ENCODE peak calls at places on chromosomes 2 and 18, in eight cellular contexts. G is dorsolateral prefrontal cortex; U is NCI-H446 treated with DMSO at 0.1 percent for 48 hours; A is activated CD4-positive, alpha-beta T cell treated with anti-CD3 and anti-CD28 coated beads, Interleukin-2, amount 10 ng/mL, durations not matched to agents 24 days and 14 days; X is cerebellar cortex; W is GM18507; N is NCI-H1105 treated with DMSO at 0.1 percent for 48 hours; J is head of caudate nucleus. I is an unnamed sample.

GRCh38 chr2:64210816-64211215 is 66.6 kb upstream of the PELI1 start:
- DNase-seq in X (no peak), A (no peak), W (no peak), N (peak), G (no peak), J (no peak), U (no peak), I (no peak)

GRCh38 chr2:241011751-241012510 is 13.5 kb downstream of the SNED1 start:
- DNase-seq in W (no peak), J (no peak), A (no peak), N (no peak), U (no peak), X (no peak), G (no peak), I (no peak)

GRCh38 chr2:138209009-138209408 is 244.7 kb downstream of the HNMT start:
- DNase-seq in A (no peak), N (no peak), W (no peak), U (no peak), G (no peak), X (no peak), J (no peak), I (no peak)

GRCh38 chr2:12928197-12928596 is 211.5 kb downstream of the TRIB2 start:
- DNase-seq in U (no peak), N (no peak), G (no peak), J (no peak), X (no peak), W (no peak), A (no peak), I (no peak)

GRCh38 chr2:201127570-201127969 is 11.6 kb downstream of the CFLAR start:
- DNase-seq in A (peak), W (no peak), G (no peak), N (no peak), J (no peak), X (peak), U (peak), I (peak)

GRCh38 chr2:10775831-10776230 is 36.8 kb downstream of the PDIA6 start:
- DNase-seq in N (no peak), U (no peak), G (no peak), A (no peak), W (no peak), J (no peak), X (no peak), I (no peak)

GRCh38 chr2:38505779-38506178 is 96.9 kb downstream of the HNRNPLL start:
- DNase-seq in J (no peak), A (no peak), U (no peak), G (no peak), W (no peak), N (no peak), X (no peak), I (no peak)

GRCh38 chr2:38293152-38293865 is 83.8 kb downstream of the ATL2 start:
- DNase-seq in W (no peak), U (no peak), J (no peak), G (no peak), A (no peak), X (no peak), N (no peak), I (no peak)

GRCh38 chr18:74796928-74797576 is 199.4 kb downstream of the ZNF407 start:
- DNase-seq in G (no peak), U (peak), N (peak), W (peak), J (no peak), X (peak), A (no peak), I (peak)

GRCh38 chr2:231452799-231453508 is 11.3 kb downstream of the NCL start:
- DNase-seq in J (no peak), X (peak), N (peak), U (no peak), G (no peak), A (no peak), W (no peak), I (peak)

GRCh38 chr2:71592181-71592711 is 138.9 kb downstream of the DYSF start:
- DNase-seq in J (peak), W (no peak), X (no peak), N (no peak), A (no peak), G (peak), U (no peak), I (no peak)

GRCh38 chr18:68041327-68041726 is 524.8 kb upstream of the DSEL start:
- DNase-seq in U (no peak), N (no peak), A (no peak), W (no peak), J (no peak), X (no peak), G (no peak), I (no peak)

I was measured in G401.